ENCODE peak calls at places on chromosome 5, in four cellular contexts. G is mammary epithelial cell, E is nephron progenitor cell, Q is lung. Z is an unnamed sample.

GRCh38 chr5:75885321-75885720 is 168.1 kb upstream of the POC5 start:
- DNase-seq in E (no peak), Q (no peak), G (no peak), Z (no peak)

GRCh38 chr5:10762178-10762775 is 1.2 kb upstream of the DAP start:
- DNase-seq in Q (peak), E (no peak), G (no peak), Z (no peak)

GRCh38 chr5:176904276-176904675 is 5.1 kb upstream of the HK3 start:
- DNase-seq in E (no peak), Q (no peak), G (no peak), Z (no peak)

GRCh38 chr5:145797336-145797735 is 37.8 kb downstream of the PRELID2 start:
- DNase-seq in Q (no peak), E (no peak), G (peak), Z (no peak)

GRCh38 chr5:77358566-77359205 is 133.4 kb downstream of the WDR41 start:
- DNase-seq in Q (no peak), E (no peak), G (peak), Z (no peak)

GRCh38 chr5:131198625-131199024 is 27.9 kb downstream of the LYRM7 start:
- DNase-seq in G (no peak), E (no peak), Q (no peak), Z (no peak)

GRCh38 chr5:172596638-172597231 is 44.3 kb upstream of the NEURL1B start:
- DNase-seq in Q (no peak), G (no peak), E (no peak), Z (no peak)

GRCh38 chr5:101531031-101531430 is 627.9 kb upstream of the ST8SIA4 start:
- DNase-seq in E (no peak), Q (no peak), G (no peak), Z (no peak)

GRCh38 chr5:135543151-135543818 is 7.5 kb upstream of the NEUROG1 start:
- DNase-seq in Q (no peak), G (no peak), E (peak), Z (peak)

GRCh38 chr5:25544652-25545249 is 900.0 kb upstream of the CDH10 start:
- DNase-seq in G (peak), Q (peak), E (peak), Z (peak)

GRCh38 chr5:72355706-72356299 is 35.6 kb downstream of the PTCD2 start:
- DNase-seq in E (peak), Q (no peak), G (peak), Z (no peak)

GRCh38 chr5:133840168-133840567 is 128.3 kb downstream of the C5orf15 start:
- DNase-seq in E (no peak), G (no peak), Q (no peak), Z (no peak)

GRCh38 chr5:112419050-112419595 is at the start of gene EPB41L4A:
- DNase-seq in Q (no peak), G (peak), E (peak), Z (peak)

GRCh38 chr5:180095545-180095944 is 24.0 kb upstream of the RNF130 start:
- DNase-seq in G (no peak), E (no peak), Q (no peak), Z (no peak)

GRCh38 chr5:143987751-143988560 is 176.0 kb downstream of the HMHB1 start:
- DNase-seq in G (no peak), E (no peak), Q (no peak), Z (no peak)

GRCh38 chr5:115375922-115376321 is 79.5 kb upstream of the CCDC112 start:
- DNase-seq in Q (no peak), E (no peak), G (no peak), Z (no peak)

GRCh38 chr5:31365776-31366175 is 166.1 kb downstream of the DROSHA start:
- DNase-seq in Q (no peak), G (no peak), E (no peak), Z (no peak)

GRCh38 chr5:89034588-89034987 is 151.6 kb upstream of the MEF2C start:
- DNase-seq in G (peak), E (no peak), Q (no peak), Z (no peak)

GRCh38 chr5:43232943-43233833 is 41.2 kb downstream of the NIM1K start:
- DNase-seq in E (no peak), G (no peak), Q (no peak), Z (no peak)

GRCh38 chr5:73497537-73498056 is 645 bp upstream of the BTF3 start:
- DNase-seq in G (no peak), E (no peak), Q (no peak), Z (no peak)

GRCh38 chr5:73499187-73499586 is 945 bp downstream of the BTF3 start:
- DNase-seq in Q (no peak), E (no peak), G (no peak), Z (no peak)

GRCh38 chr5:73495772-73496346 is 2.4 kb upstream of the BTF3 start:
- DNase-seq in G (no peak), Q (no peak), E (no peak), Z (no peak)

GRCh38 chr5:73498057-73498992 is at the start of gene BTF3:
- DNase-seq in G (peak), Q (peak), E (peak), Z (peak)

GRCh38 chr5:73496984-73497457 is 1.2 kb upstream of the BTF3 start:
- DNase-seq in E (no peak), G (peak), Q (no peak), Z (no peak)
- TF ChIP-seq CTCF in E (peak), G (peak), Q (no peak), Z (no peak)

GRCh38 chr5:60843693-60844428 is at the start of gene ELOVL7:
- DNase-seq in E (peak), G (peak), Q (peak), Z (peak)
- TF ChIP-seq CTCF in E (no peak), G (peak), Q (no peak), Z (peak)

GRCh38 chr5:80141147-80141671 is 106.1 kb downstream of the THBS4 start:
- DNase-seq in E (peak), G (no peak), Q (peak), Z (no peak)
- TF ChIP-seq CTCF in E (no peak), G (no peak), Q (no peak), Z (no peak)

GRCh38 chr5:153968761-153969562 is 69.7 kb downstream of the FAM114A2 start:
- DNase-seq in E (no peak), G (no peak), Q (no peak), Z (no peak)
- TF ChIP-seq CTCF in E (no peak), G (no peak), Q (no peak), Z (no peak)

GRCh38 chr5:78908173-78908901 is 76.8 kb downstream of the ARSB start:
- DNase-seq in E (peak), Q (no peak), G (no peak), Z (no peak)

GRCh38 chr5:78899922-78900362 is 85.2 kb downstream of the ARSB start:
- DNase-seq in E (no peak), G (peak), Q (peak), Z (peak)

GRCh38 chr5:78903936-78904335 is 81.2 kb downstream of the ARSB start:
- DNase-seq in Q (no peak), E (no peak), G (no peak), Z (no peak)

GRCh38 chr5:78907255-78907886 is 77.7 kb downstream of the ARSB start:
- DNase-seq in E (no peak), Q (no peak), G (peak), Z (peak)

GRCh38 chr5:78905084-78905938 is 79.8 kb downstream of the ARSB start:
- DNase-seq in Q (no peak), E (no peak), G (no peak), Z (peak)
- TF ChIP-seq CTCF in Q (no peak), E (no peak), G (no peak), Z (no peak)

Z was measured in GM13977.